ENCODE peak calls at places on chromosomes 12 and 14, in nine cellular contexts. L is fibroblast of pulmonary artery; K is heart right ventricle; Q is GM20000; I is body of pancreas; U is neural progenitor cell; O is CD8-positive, alpha-beta T cell; C is lung; M is coronary artery. J is an unnamed sample.

GRCh38 chr12:125340791-125341190 is 275.6 kb downstream of the AACS start:
- DNase-seq in L (peak; percentile 69), K (no peak), Q (no peak), I (peak; percentile 39), U (no peak), O (no peak), C (no peak), M (no peak), J (no peak)

GRCh38 chr14:99524804-99525698 is 43.8 kb downstream of the CCNK start:
- DNase-seq in L (peak; percentile 56), K (no peak), Q (no peak), I (no peak), U (peak; percentile 67), O (peak; percentile 13), C (no peak), M (no peak), J (no peak)

GRCh38 chr12:26188132-26188531 is 7.2 kb upstream of the SSPN start:
- DNase-seq in L (peak; percentile 42), K (no peak), Q (no peak), I (no peak), U (no peak), O (no peak), C (no peak), M (no peak), J (no peak)

GRCh38 chr14:76259029-76259735 is 107.5 kb downstream of the GPATCH2L start:
- DNase-seq in L (no peak), K (no peak), Q (no peak), I (no peak), U (no peak), O (no peak), C (no peak), M (no peak), J (no peak)

GRCh38 chr12:53047221-53048032 is 2.4 kb upstream of the TNS2 start:
- DNase-seq in L (peak; percentile 80), K (peak; percentile 85), Q (peak; percentile 95), I (peak; percentile 88), U (peak; percentile 90), O (peak; percentile 52), C (peak; percentile 76), M (peak; percentile 92), J (no peak)

GRCh38 chr14:58944226-58944769 is 244.2 kb upstream of the DAAM1 start:
- DNase-seq in L (no peak), K (no peak), Q (no peak), I (peak; percentile 85), U (peak; percentile 29), O (no peak), C (no peak), M (no peak), J (no peak)

GRCh38 chr14:53842938-53843337 is 113.7 kb downstream of the BMP4 start:
- DNase-seq in L (peak; percentile 97), K (no peak), Q (no peak), I (peak; percentile 39), U (no peak), O (no peak), C (no peak), M (no peak), J (peak; percentile 73)

GRCh38 chr12:5944688-5945070 is 380 bp downstream of the ANO2 start:
- DNase-seq in L (no peak), K (no peak), Q (no peak), I (no peak), U (peak; percentile 19), O (no peak), C (no peak), M (no peak), J (no peak)

GRCh38 chr12:44626883-44627282 is 249.2 kb downstream of the NELL2 start:
- DNase-seq in L (no peak), K (no peak), Q (no peak), I (no peak), U (peak; percentile 27), O (no peak), C (no peak), M (no peak), J (no peak)

DNA sequence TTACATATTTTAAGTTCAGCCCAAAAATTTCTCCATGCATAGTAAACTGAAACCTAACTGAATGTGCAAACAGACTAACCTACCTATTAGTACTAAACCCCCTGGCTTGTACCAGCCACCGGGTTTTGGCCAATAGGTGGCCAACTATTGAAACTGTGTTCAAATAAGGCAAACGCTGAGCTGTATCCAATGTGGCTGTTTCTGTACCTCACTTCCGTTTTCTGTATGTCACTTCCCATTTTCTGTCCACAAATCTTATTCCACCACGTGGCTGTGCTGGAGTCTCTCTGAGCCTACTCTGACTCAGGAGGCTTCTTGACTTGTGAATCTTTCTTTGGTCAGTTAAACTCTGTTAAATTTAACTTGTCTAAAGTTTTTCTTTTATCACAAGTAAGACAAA is 6.0 kb upstream of the FBXO34 start:
- DNase-seq in L (no peak), K (no peak), Q (no peak), I (no peak), U (no peak), O (no peak), C (no peak), M (no peak), J (no peak)
- TF ChIP-seq CTCF in L (no peak), K (no peak), Q (no peak), I (no peak), U (no peak), O (no peak), C (no peak), M (no peak), J (no peak)

DNA sequence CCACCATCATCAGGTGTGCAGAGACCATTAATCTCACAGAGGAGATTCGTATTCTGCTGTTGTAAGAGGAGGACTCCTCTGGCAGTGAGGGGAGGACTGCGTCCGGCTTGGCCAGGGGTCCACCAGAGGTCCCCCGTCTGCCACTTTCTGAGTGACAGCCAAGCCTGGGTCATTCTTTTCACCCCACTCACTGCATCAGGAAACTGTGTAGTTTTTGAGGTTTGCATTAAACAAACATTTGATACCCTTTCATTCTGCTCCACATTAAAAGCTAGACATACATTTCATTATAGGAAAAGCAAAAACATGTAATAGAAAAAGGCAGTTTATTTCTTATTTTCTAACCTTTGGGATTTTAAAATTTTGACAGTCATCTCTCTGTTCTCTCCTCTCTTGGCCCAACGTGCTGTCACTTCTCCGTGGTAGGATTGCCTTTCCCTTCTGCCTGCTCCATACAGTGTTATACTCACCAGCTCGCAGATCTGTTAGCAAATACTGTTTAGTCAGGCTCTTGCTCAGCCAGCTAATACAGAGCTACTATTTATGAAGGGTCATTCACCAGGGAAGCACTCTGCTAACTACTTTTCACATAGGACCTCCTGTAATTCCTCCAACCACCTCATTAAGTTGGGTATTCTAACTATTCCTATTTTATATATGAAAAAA is 99.3 kb downstream of the PELI2 start:
- DNase-seq in L (no peak), K (no peak), Q (no peak), I (no peak), U (no peak), O (no peak), C (no peak), M (no peak), J (no peak)
- TF ChIP-seq CTCF in L (no peak), K (no peak), Q (no peak), I (no peak), U (peak; percentile 5), O (no peak), C (no peak), M (no peak), J (no peak)

DNA sequence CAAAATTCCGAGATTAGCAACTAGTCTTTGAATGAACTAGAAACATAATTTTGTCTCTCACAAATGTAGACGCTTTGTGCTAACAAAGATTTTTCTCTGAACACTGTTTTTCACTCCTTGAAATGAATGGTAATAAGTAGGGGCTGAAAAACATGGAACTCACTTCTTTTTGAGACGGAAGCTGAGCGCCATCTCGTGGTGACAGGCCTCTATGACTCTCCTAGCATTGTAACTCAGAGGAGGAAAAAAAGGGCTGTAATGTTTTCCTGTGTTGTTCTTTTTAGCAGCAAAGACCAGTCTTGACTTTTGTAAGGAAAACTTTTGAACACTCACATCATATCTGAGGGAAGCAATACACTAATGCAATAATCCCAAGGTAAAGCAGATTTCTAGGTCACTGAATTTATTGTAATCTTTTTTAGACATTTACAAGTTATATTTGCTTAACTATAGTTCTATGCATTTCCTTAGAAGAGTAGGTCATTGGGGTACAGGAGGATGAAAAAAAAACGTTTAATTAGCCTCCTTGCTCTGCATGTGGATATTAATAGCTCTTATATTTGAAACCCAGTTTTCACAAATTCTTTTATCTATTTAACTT is 157.3 kb upstream of the FOXG1 start:
- DNase-seq in L (peak; percentile 87), K (peak; percentile 8), Q (peak; percentile 10), I (peak; percentile 41), U (peak; percentile 75), O (no peak), C (no peak), M (no peak), J (peak; percentile 39)
- TF ChIP-seq CTCF in L (peak; percentile 98), K (peak; percentile 61), Q (peak; percentile 34), I (peak; percentile 69), U (peak; percentile 94), O (no peak), C (no peak), M (no peak), J (peak; percentile 83)

GRCh38 chr12:12812605-12813119 is 484 bp upstream of the DDX47 start:
- DNase-seq in L (no peak), K (no peak), Q (no peak), I (no peak), U (no peak), O (no peak), C (no peak), M (no peak), J (no peak)

GRCh38 chr12:12813120-12814101 is at the start of gene DDX47:
- DNase-seq in L (peak; percentile 92), K (peak; percentile 97), Q (peak; percentile 84), I (peak; percentile 96), U (peak; percentile 96), O (peak; percentile 96), C (peak; percentile 96), M (peak; percentile 93), J (peak; percentile 81)

GRCh38 chr12:12811343-12811742 is 1.8 kb upstream of the DDX47 start:
- DNase-seq in L (no peak), K (no peak), Q (no peak), I (no peak), U (no peak), O (no peak), C (no peak), M (no peak), J (no peak)

GRCh38 chr12:12810507-12811143 is 2.5 kb upstream of the DDX47 start:
- DNase-seq in L (no peak), K (no peak), Q (no peak), I (no peak), U (no peak), O (no peak), C (no peak), M (no peak), J (no peak)

DNA sequence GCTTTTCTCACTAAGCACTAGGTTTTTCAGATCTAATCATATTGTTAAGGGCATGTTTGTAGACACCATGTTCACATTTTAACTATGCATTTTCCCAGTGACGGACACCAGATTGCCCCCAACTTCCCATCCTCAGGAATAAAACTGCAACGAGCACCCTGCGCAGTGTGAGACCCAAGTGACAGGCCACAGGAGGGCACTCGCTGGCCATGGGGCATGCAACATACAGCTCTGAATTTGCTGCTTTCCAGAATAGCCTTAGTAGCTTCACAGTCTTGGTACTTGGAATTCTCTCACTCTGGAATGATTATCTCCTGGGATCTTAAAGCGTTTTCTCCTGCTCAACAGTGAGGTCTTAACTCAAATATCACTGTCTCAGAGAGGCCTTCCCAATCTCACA is 983 bp upstream of the DDX47 start:
- DNase-seq in L (no peak), K (no peak), Q (no peak), I (no peak), U (no peak), O (no peak), C (no peak), M (no peak), J (peak; percentile 75)
- TF ChIP-seq CTCF in L (no peak), K (no peak), Q (no peak), I (no peak), U (no peak), O (no peak), C (no peak), M (no peak), J (peak; percentile 70)